ENCODE peak calls at places on chromosomes 4 and X, in seven cellular contexts. One of them, this sample, is unnamed.
A peak's percentile ranks its signal among the peaks of the same experiment; 100 is the strongest.

GRCh38 chrX:65866146-65866545 is 173.7 kb downstream of the VSIG4 start:
- DNase-seq in Calu3: no peak
- DNase-seq in lower leg skin: no peak
- DNase-seq in epithelial cell of esophagus: peak; percentile 5
- DNase-seq in AG09319: no peak
- DNase-seq in dorsolateral prefrontal cortex: no peak
- DNase-seq in right atrium auricular region: no peak
- DNase-seq in this sample: peak; percentile 11

GRCh38 chr4:42401171-42401570 is 3.9 kb downstream of the SHISA3 start:
- DNase-seq in epithelial cell of esophagus: peak; percentile 49
- DNase-seq in Calu3: no peak
- DNase-seq in dorsolateral prefrontal cortex: no peak
- DNase-seq in lower leg skin: no peak
- DNase-seq in AG09319: no peak
- DNase-seq in right atrium auricular region: no peak
- DNase-seq in this sample: no peak

GRCh38 chr4:26873391-26874026 is 12.9 kb downstream of the STIM2 start:
- DNase-seq in Calu3: no peak
- DNase-seq in lower leg skin: no peak
- DNase-seq in AG09319: no peak
- DNase-seq in right atrium auricular region: no peak
- DNase-seq in dorsolateral prefrontal cortex: no peak
- DNase-seq in epithelial cell of esophagus: no peak
- DNase-seq in this sample: peak; percentile 85

GRCh38 chr4:76232681-76233080 is 18.8 kb upstream of the FAM47E start:
- DNase-seq in epithelial cell of esophagus: no peak
- DNase-seq in Calu3: no peak
- DNase-seq in right atrium auricular region: no peak
- DNase-seq in AG09319: no peak
- DNase-seq in lower leg skin: no peak
- DNase-seq in dorsolateral prefrontal cortex: no peak
- DNase-seq in this sample: no peak

GRCh38 chr4:13654158-13654797 is 26.8 kb upstream of the BOD1L1 start:
- DNase-seq in dorsolateral prefrontal cortex: peak; percentile 81
- DNase-seq in epithelial cell of esophagus: peak; percentile 73
- DNase-seq in AG09319: peak; percentile 25
- DNase-seq in Calu3: peak; percentile 82
- DNase-seq in lower leg skin: peak; percentile 96
- DNase-seq in right atrium auricular region: peak; percentile 77
- DNase-seq in this sample: peak; percentile 74

GRCh38 chr4:19693949-19694597 is 557.6 kb upstream of the SLIT2 start:
- DNase-seq in AG09319: no peak
- DNase-seq in Calu3: no peak
- DNase-seq in dorsolateral prefrontal cortex: no peak
- DNase-seq in right atrium auricular region: no peak
- DNase-seq in lower leg skin: no peak
- DNase-seq in epithelial cell of esophagus: no peak
- DNase-seq in this sample: no peak

GRCh38 chr4:99507349-99507748 is 3.5 kb upstream of the C4orf17 start:
- DNase-seq in lower leg skin: no peak
- DNase-seq in epithelial cell of esophagus: no peak
- DNase-seq in dorsolateral prefrontal cortex: no peak
- DNase-seq in Calu3: no peak
- DNase-seq in right atrium auricular region: no peak
- DNase-seq in AG09319: no peak
- DNase-seq in this sample: no peak

GRCh38 chrX:24332868-24333267 is 19.0 kb upstream of the SUPT20HL2 start:
- DNase-seq in epithelial cell of esophagus: no peak
- DNase-seq in Calu3: no peak
- DNase-seq in AG09319: no peak
- DNase-seq in lower leg skin: no peak
- DNase-seq in right atrium auricular region: no peak
- DNase-seq in dorsolateral prefrontal cortex: no peak
- DNase-seq in this sample: no peak

GRCh38 chr4:182645511-182645910 is 271.7 kb downstream of the DCTD start:
- DNase-seq in lower leg skin: no peak
- DNase-seq in dorsolateral prefrontal cortex: no peak
- DNase-seq in epithelial cell of esophagus: no peak
- DNase-seq in right atrium auricular region: no peak
- DNase-seq in Calu3: no peak
- DNase-seq in AG09319: no peak
- DNase-seq in this sample: no peak

GRCh38 chrX:151000901-151001301 is 17.8 kb downstream of the HMGB3 start:
- DNase-seq in AG09319: no peak
- DNase-seq in lower leg skin: no peak
- DNase-seq in Calu3: no peak
- DNase-seq in dorsolateral prefrontal cortex: no peak
- DNase-seq in epithelial cell of esophagus: no peak
- DNase-seq in right atrium auricular region: no peak
- DNase-seq in this sample: no peak

GRCh38 chr4:22695011-22695410 is 2.3 kb downstream of the GBA3 start:
- DNase-seq in right atrium auricular region: no peak
- DNase-seq in AG09319: no peak
- DNase-seq in epithelial cell of esophagus: peak; percentile 17
- DNase-seq in lower leg skin: no peak
- DNase-seq in dorsolateral prefrontal cortex: no peak
- DNase-seq in Calu3: no peak
- DNase-seq in this sample: no peak

GRCh38 chr4:59904331-59904730 is 1295.8 kb upstream of the ADGRL3 start:
- DNase-seq in right atrium auricular region: no peak
- DNase-seq in epithelial cell of esophagus: peak; percentile 7
- DNase-seq in lower leg skin: no peak
- DNase-seq in dorsolateral prefrontal cortex: no peak
- DNase-seq in Calu3: no peak
- DNase-seq in AG09319: no peak
- DNase-seq in this sample: no peak

GRCh38 chrX:101097546-101098453 is at the start of gene CENPI:
- DNase-seq in Calu3: peak; percentile 95
- DNase-seq in AG09319: peak; percentile 70
- DNase-seq in epithelial cell of esophagus: peak; percentile 94
- DNase-seq in right atrium auricular region: peak; percentile 93
- DNase-seq in dorsolateral prefrontal cortex: peak; percentile 91
- DNase-seq in lower leg skin: peak; percentile 98
- DNase-seq in this sample: peak; percentile 90

GRCh38 chr4:174912919-174913543 is 5.1 kb upstream of the ADAM29 start:
- DNase-seq in Calu3: no peak
- DNase-seq in lower leg skin: no peak
- DNase-seq in right atrium auricular region: no peak
- DNase-seq in epithelial cell of esophagus: no peak
- DNase-seq in dorsolateral prefrontal cortex: no peak
- DNase-seq in AG09319: no peak
- DNase-seq in this sample: no peak

DNA sequence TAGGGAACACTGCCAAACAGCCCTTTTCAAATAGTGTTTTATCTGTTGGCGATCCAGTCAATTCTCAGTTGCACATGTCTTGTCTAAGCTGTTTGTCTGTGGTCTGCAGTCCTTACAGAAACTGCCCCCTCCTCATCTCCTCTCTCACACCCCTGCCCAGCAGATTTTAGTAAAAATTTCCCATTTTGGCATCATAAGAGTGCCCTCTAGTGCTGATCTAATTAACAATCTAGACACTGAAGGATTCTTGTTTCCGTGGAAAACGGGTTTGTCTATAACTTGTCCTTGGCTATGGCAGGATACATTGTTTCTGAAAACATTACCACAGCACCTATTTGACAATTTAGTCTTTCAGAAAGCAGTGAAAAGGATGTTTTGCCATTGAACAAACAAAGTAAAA is 227.2 kb upstream of the MBNL3 start:
- DNase-seq in lower leg skin: no peak
- DNase-seq in right atrium auricular region: no peak
- DNase-seq in dorsolateral prefrontal cortex: no peak
- DNase-seq in epithelial cell of esophagus: no peak
- DNase-seq in Calu3: no peak
- DNase-seq in AG09319: no peak
- DNase-seq in this sample: no peak
- TF ChIP-seq CTCF in lower leg skin: no peak
- TF ChIP-seq CTCF in right atrium auricular region: no peak
- TF ChIP-seq CTCF in dorsolateral prefrontal cortex: peak; percentile 40
- TF ChIP-seq CTCF in epithelial cell of esophagus: peak; percentile 20
- TF ChIP-seq CTCF in Calu3: no peak
- TF ChIP-seq CTCF in AG09319: peak; percentile 18
- TF ChIP-seq CTCF in this sample: no peak

GRCh38 chr4:94446386-94446785 is 5.4 kb upstream of the PDLIM5 start:
- DNase-seq in AG09319: peak; percentile 60
- DNase-seq in Calu3: no peak
- DNase-seq in right atrium auricular region: no peak
- DNase-seq in lower leg skin: no peak
- DNase-seq in dorsolateral prefrontal cortex: no peak
- DNase-seq in epithelial cell of esophagus: peak; percentile 95
- DNase-seq in this sample: no peak
- TF ChIP-seq CTCF in AG09319: no peak
- TF ChIP-seq CTCF in Calu3: no peak
- TF ChIP-seq CTCF in right atrium auricular region: no peak
- TF ChIP-seq CTCF in lower leg skin: no peak
- TF ChIP-seq CTCF in dorsolateral prefrontal cortex: no peak
- TF ChIP-seq CTCF in epithelial cell of esophagus: no peak
- TF ChIP-seq CTCF in this sample: no peak

DNA sequence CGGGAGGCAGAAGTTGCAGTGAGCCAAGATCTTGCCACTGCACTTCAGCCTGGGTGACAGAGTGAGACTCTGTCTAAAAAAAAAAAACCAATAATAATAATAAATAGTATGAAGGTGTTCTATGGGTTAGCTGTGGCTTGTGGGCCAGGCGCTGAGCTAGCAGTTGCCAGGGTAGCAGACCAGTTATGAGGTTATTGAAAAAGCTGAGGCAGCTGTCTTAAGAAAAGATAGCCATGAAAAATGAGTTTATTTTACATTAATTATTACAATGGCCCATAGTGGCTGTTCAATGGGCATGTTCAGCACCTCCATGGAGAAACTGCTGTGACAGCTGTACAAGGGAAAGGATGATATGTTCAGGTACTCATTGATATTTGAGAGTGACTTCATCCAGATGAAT is 13.3 kb upstream of the HSD17B10 start:
- DNase-seq in Calu3: no peak
- DNase-seq in epithelial cell of esophagus: no peak
- DNase-seq in AG09319: no peak
- DNase-seq in dorsolateral prefrontal cortex: no peak
- DNase-seq in right atrium auricular region: no peak
- DNase-seq in lower leg skin: no peak
- DNase-seq in this sample: no peak
- TF ChIP-seq CTCF in Calu3: no peak
- TF ChIP-seq CTCF in epithelial cell of esophagus: no peak
- TF ChIP-seq CTCF in AG09319: no peak
- TF ChIP-seq CTCF in dorsolateral prefrontal cortex: no peak
- TF ChIP-seq CTCF in right atrium auricular region: no peak
- TF ChIP-seq CTCF in lower leg skin: no peak
- TF ChIP-seq CTCF in this sample: no peak

DNA sequence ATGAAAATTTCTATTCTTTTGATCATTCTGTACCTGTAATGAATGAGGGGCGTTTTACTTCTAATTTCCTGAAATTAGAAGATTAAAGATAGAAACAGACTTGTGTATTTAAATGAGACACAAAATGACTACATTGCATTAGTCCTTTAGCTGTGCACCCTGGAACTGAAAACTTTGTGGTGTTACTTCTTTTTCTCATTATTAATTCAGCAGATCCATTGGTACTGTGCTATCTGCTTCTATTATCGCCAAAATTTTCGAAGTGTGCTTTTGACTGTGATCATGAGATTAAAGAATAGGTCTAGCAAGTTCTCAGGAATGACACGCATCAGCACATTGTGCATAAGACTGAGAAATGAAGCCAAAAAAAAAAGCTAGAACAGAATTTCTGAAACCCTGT is 1938.9 kb upstream of the TENM3 start:
- DNase-seq in epithelial cell of esophagus: no peak
- DNase-seq in Calu3: no peak
- DNase-seq in dorsolateral prefrontal cortex: no peak
- DNase-seq in lower leg skin: no peak
- DNase-seq in right atrium auricular region: no peak
- DNase-seq in AG09319: no peak
- DNase-seq in this sample: no peak
- TF ChIP-seq CTCF in epithelial cell of esophagus: no peak
- TF ChIP-seq CTCF in Calu3: no peak
- TF ChIP-seq CTCF in dorsolateral prefrontal cortex: no peak
- TF ChIP-seq CTCF in lower leg skin: no peak
- TF ChIP-seq CTCF in right atrium auricular region: no peak
- TF ChIP-seq CTCF in AG09319: no peak
- TF ChIP-seq CTCF in this sample: no peak

DNA sequence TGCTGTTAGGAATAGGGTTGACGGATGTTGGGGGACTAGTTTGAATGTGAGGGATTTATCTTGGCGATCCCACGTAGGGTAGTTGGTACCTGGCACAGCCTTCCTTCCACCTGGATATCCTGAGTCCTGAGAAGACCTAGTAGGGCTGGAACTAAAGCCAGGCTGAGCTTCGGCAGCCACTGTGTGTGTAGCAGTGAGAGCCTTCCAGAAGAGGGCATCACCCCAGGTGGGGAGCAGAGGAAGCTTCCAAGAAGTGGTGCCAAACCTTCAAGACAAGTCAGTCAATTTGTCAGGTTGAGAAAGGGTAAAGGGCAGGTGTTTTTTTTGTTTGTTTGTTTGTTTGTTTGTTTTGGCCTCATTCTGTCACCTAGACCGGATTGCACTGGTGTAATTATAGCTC is 1.2 kb upstream of the FGFBP2 start:
- DNase-seq in Calu3: peak; percentile 6
- DNase-seq in AG09319: no peak
- DNase-seq in right atrium auricular region: no peak
- DNase-seq in dorsolateral prefrontal cortex: no peak
- DNase-seq in lower leg skin: no peak
- DNase-seq in epithelial cell of esophagus: no peak
- DNase-seq in this sample: no peak
- TF ChIP-seq CTCF in Calu3: no peak
- TF ChIP-seq CTCF in AG09319: no peak
- TF ChIP-seq CTCF in right atrium auricular region: no peak
- TF ChIP-seq CTCF in dorsolateral prefrontal cortex: no peak
- TF ChIP-seq CTCF in lower leg skin: no peak
- TF ChIP-seq CTCF in epithelial cell of esophagus: peak; percentile 31
- TF ChIP-seq CTCF in this sample: no peak

This sample was measured in CD8-positive, alpha-beta T cell.